ENCODE peak calls at places on chromosome 12, in eight cellular contexts. One of them, this sample, is unnamed.

GRCh38 chr12:47360771-47361388 is 281.1 kb upstream of the AMIGO2 start:
- DNase-seq in uterus: no peak
- DNase-seq in astrocyte of the spinal cord: no peak
- DNase-seq in upper lobe of right lung: no peak
- DNase-seq in hepatocyte: no peak
- DNase-seq in astrocyte of the cerebellum: no peak
- DNase-seq in right lobe of liver: no peak
- DNase-seq in GM23248: no peak
- DNase-seq in this sample: no peak

GRCh38 chr12:96120359-96121100 is 73.6 kb upstream of the ELK3 start:
- DNase-seq in uterus: no peak
- DNase-seq in astrocyte of the spinal cord: no peak
- DNase-seq in upper lobe of right lung: peak
- DNase-seq in hepatocyte: no peak
- DNase-seq in astrocyte of the cerebellum: no peak
- DNase-seq in right lobe of liver: no peak
- DNase-seq in GM23248: no peak
- DNase-seq in this sample: no peak

GRCh38 chr12:9115731-9116689 is at the start of gene A2M:
- DNase-seq in uterus: peak
- DNase-seq in astrocyte of the spinal cord: no peak
- DNase-seq in upper lobe of right lung: no peak
- DNase-seq in hepatocyte: peak
- DNase-seq in astrocyte of the cerebellum: peak
- DNase-seq in right lobe of liver: no peak
- DNase-seq in GM23248: peak
- DNase-seq in this sample: peak

GRCh38 chr12:64673490-64674169 is 63.3 kb downstream of the RASSF3 start:
- DNase-seq in uterus: peak
- DNase-seq in astrocyte of the spinal cord: peak
- DNase-seq in upper lobe of right lung: no peak
- DNase-seq in hepatocyte: no peak
- DNase-seq in astrocyte of the cerebellum: peak
- DNase-seq in right lobe of liver: no peak
- DNase-seq in GM23248: no peak
- DNase-seq in this sample: no peak

GRCh38 chr12:12376636-12377448 is 20.0 kb downstream of the BORCS5 start:
- DNase-seq in uterus: peak
- DNase-seq in astrocyte of the spinal cord: peak
- DNase-seq in upper lobe of right lung: no peak
- DNase-seq in hepatocyte: peak
- DNase-seq in astrocyte of the cerebellum: peak
- DNase-seq in right lobe of liver: no peak
- DNase-seq in GM23248: peak
- DNase-seq in this sample: no peak

GRCh38 chr12:1199700-1200099 is 208.7 kb downstream of the ERC1 start:
- DNase-seq in uterus: no peak
- DNase-seq in astrocyte of the spinal cord: no peak
- DNase-seq in upper lobe of right lung: no peak
- DNase-seq in hepatocyte: no peak
- DNase-seq in astrocyte of the cerebellum: no peak
- DNase-seq in right lobe of liver: no peak
- DNase-seq in GM23248: peak
- DNase-seq in this sample: no peak

GRCh38 chr12:87982208-87982607 is 47.0 kb downstream of the C12orf50 start:
- DNase-seq in uterus: no peak
- DNase-seq in astrocyte of the spinal cord: peak
- DNase-seq in upper lobe of right lung: no peak
- DNase-seq in hepatocyte: no peak
- DNase-seq in astrocyte of the cerebellum: peak
- DNase-seq in right lobe of liver: no peak
- DNase-seq in GM23248: peak
- DNase-seq in this sample: no peak

GRCh38 chr12:8956073-8956472 is 6.6 kb upstream of the M6PR start:
- DNase-seq in uterus: no peak
- DNase-seq in astrocyte of the spinal cord: no peak
- DNase-seq in upper lobe of right lung: no peak
- DNase-seq in hepatocyte: no peak
- DNase-seq in astrocyte of the cerebellum: no peak
- DNase-seq in right lobe of liver: no peak
- DNase-seq in GM23248: no peak
- DNase-seq in this sample: no peak

GRCh38 chr12:11853126-11853525 is 203.7 kb downstream of the ETV6 start:
- DNase-seq in uterus: no peak
- DNase-seq in astrocyte of the spinal cord: no peak
- DNase-seq in upper lobe of right lung: no peak
- DNase-seq in hepatocyte: no peak
- DNase-seq in astrocyte of the cerebellum: no peak
- DNase-seq in right lobe of liver: no peak
- DNase-seq in GM23248: no peak
- DNase-seq in this sample: no peak

GRCh38 chr12:109544955-109545531 is 28.3 kb downstream of the MMAB start:
- DNase-seq in uterus: no peak
- DNase-seq in astrocyte of the spinal cord: no peak
- DNase-seq in upper lobe of right lung: no peak
- DNase-seq in hepatocyte: no peak
- DNase-seq in astrocyte of the cerebellum: no peak
- DNase-seq in right lobe of liver: no peak
- DNase-seq in GM23248: peak
- DNase-seq in this sample: no peak

GRCh38 chr12:57726884-57727757 is 11.4 kb downstream of the AGAP2 start:
- DNase-seq in uterus: peak
- DNase-seq in astrocyte of the spinal cord: peak
- DNase-seq in upper lobe of right lung: peak
- DNase-seq in hepatocyte: peak
- DNase-seq in astrocyte of the cerebellum: no peak
- DNase-seq in right lobe of liver: peak
- DNase-seq in GM23248: peak
- DNase-seq in this sample: no peak

GRCh38 chr12:108633534-108634224 is at the start of gene SELPLG:
- DNase-seq in uterus: no peak
- DNase-seq in astrocyte of the spinal cord: no peak
- DNase-seq in upper lobe of right lung: peak
- DNase-seq in hepatocyte: no peak
- DNase-seq in astrocyte of the cerebellum: no peak
- DNase-seq in right lobe of liver: peak
- DNase-seq in GM23248: no peak
- DNase-seq in this sample: no peak

GRCh38 chr12:114257687-114258086 is 148.3 kb downstream of the TBX5 start:
- DNase-seq in uterus: no peak
- DNase-seq in astrocyte of the spinal cord: no peak
- DNase-seq in upper lobe of right lung: no peak
- DNase-seq in hepatocyte: no peak
- DNase-seq in astrocyte of the cerebellum: no peak
- DNase-seq in right lobe of liver: no peak
- DNase-seq in GM23248: no peak
- DNase-seq in this sample: no peak
- H3K4me3 ChIP-seq in uterus: no peak
- H3K4me3 ChIP-seq in astrocyte of the spinal cord: no peak
- H3K4me3 ChIP-seq in upper lobe of right lung: no peak
- H3K4me3 ChIP-seq in hepatocyte: no peak
- H3K4me3 ChIP-seq in astrocyte of the cerebellum: no peak
- H3K4me3 ChIP-seq in right lobe of liver: no peak
- H3K4me3 ChIP-seq in GM23248: no peak
- H3K4me3 ChIP-seq in this sample: no peak

GRCh38 chr12:52951126-52951525 is 2.2 kb downstream of the KRT18 start:
- DNase-seq in uterus: no peak
- DNase-seq in astrocyte of the spinal cord: no peak
- DNase-seq in upper lobe of right lung: no peak
- DNase-seq in hepatocyte: no peak
- DNase-seq in astrocyte of the cerebellum: no peak
- DNase-seq in right lobe of liver: no peak
- DNase-seq in GM23248: no peak
- DNase-seq in this sample: no peak
- H3K4me3 ChIP-seq in uterus: no peak
- H3K4me3 ChIP-seq in astrocyte of the spinal cord: peak
- H3K4me3 ChIP-seq in upper lobe of right lung: peak
- H3K4me3 ChIP-seq in hepatocyte: peak
- H3K4me3 ChIP-seq in astrocyte of the cerebellum: peak
- H3K4me3 ChIP-seq in right lobe of liver: no peak
- H3K4me3 ChIP-seq in GM23248: no peak
- H3K4me3 ChIP-seq in this sample: no peak

DNA sequence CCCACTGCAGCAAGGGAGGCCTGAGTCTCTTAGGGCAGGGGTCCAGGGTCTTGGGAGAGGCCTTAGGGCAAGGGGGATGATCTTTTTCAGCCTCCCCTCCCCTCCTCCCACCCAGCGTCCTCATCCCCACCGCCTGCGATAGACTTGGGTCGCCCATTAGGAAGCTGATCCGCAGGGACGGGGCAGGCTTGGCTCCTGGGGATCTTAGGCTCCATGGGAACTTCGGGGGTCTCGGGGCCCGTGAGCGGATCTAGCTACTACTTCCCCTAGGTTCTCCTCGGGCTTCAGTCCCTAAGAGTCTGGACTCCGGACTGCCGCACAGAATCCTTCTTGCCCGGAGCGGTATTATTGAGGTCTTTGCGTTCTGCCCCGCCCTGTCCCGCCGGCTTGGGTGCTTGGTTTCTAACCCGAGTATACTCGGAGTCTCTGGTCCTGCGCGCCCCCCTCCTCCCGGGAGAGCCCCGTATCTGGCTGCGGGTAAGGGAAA is 2.2 kb upstream of the PTHLH start:
- DNase-seq in uterus: no peak
- DNase-seq in astrocyte of the spinal cord: no peak
- DNase-seq in upper lobe of right lung: no peak
- DNase-seq in hepatocyte: no peak
- DNase-seq in astrocyte of the cerebellum: no peak
- DNase-seq in right lobe of liver: no peak
- DNase-seq in GM23248: no peak
- DNase-seq in this sample: no peak
- H3K4me3 ChIP-seq in uterus: peak
- H3K4me3 ChIP-seq in astrocyte of the spinal cord: peak
- H3K4me3 ChIP-seq in upper lobe of right lung: peak
- H3K4me3 ChIP-seq in hepatocyte: peak
- H3K4me3 ChIP-seq in astrocyte of the cerebellum: peak
- H3K4me3 ChIP-seq in right lobe of liver: no peak
- H3K4me3 ChIP-seq in GM23248: peak
- H3K4me3 ChIP-seq in this sample: peak

DNA sequence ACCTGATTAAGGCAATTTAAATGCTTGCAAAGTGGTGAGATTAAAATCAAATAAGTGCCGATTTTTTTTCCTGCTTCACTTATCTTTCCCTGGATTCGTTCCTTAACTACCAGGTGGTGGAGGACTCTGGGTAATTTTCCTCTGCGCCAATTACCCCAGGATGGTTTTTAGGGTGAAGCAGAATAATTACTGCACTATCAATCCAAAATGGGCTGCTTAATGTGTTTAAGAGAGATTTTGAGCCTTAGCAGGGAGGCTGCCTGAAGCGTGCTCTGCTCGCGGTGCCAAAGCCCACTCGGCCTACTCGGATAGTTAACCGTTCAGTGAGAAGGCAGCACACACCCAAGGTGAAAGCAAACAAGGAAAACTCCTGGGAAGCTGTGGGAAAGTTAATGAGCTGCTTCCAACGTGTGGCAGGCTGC is 274.9 kb upstream of the LMO3 start:
- DNase-seq in uterus: no peak
- DNase-seq in astrocyte of the spinal cord: no peak
- DNase-seq in upper lobe of right lung: no peak
- DNase-seq in hepatocyte: peak
- DNase-seq in astrocyte of the cerebellum: no peak
- DNase-seq in right lobe of liver: no peak
- DNase-seq in GM23248: no peak
- DNase-seq in this sample: no peak
- H3K4me3 ChIP-seq in uterus: no peak
- H3K4me3 ChIP-seq in astrocyte of the spinal cord: no peak
- H3K4me3 ChIP-seq in upper lobe of right lung: peak
- H3K4me3 ChIP-seq in hepatocyte: no peak
- H3K4me3 ChIP-seq in astrocyte of the cerebellum: no peak
- H3K4me3 ChIP-seq in right lobe of liver: no peak
- H3K4me3 ChIP-seq in GM23248: no peak
- H3K4me3 ChIP-seq in this sample: peak

DNA sequence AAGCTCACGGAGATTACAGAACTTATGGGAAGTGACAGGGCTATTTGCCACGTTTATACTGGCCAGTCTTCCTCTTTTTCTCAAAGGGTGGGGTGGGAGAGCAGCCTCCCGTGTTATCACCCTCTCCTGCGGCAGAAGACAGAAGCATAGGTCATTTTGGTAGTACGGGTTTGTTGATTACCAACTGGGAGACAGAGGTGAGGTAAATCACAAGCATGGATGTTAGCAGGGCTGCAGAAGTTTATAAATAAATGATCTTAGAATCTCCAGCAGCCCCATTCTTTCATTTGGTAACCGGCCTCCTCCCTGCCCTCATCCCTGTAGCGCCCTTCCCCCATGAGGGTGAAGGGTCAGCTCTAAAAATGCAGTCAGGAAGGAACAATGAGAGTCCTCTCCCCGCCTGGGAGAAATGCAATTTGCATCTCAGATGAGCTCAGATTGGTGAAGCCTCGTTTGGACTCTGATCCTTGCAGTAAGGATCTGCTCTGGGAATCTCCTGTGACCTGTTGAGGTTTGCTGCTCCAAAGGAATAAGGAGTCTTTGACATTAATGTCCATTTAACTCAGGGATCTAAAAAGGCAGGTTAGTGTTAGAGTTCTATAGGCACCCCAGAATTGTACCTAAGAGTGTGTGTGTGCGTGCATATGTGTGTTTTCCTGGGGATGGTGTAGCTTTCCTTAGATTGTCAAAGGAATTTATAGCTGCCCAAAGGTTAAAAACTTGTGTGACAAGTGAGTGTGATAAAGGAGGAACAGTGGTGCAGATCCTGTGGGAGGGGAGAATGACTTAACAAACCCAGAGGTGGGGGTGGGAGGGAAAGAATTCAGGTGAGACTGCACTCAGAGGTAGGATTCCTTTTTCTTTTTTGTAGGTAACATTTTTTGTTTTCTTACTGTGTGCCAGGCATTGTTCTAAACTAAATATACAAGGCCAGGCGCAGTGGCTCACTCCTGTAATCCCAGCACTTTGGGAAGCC is 45.0 kb upstream of the SINHCAF start:
- DNase-seq in uterus: no peak
- DNase-seq in astrocyte of the spinal cord: no peak
- DNase-seq in upper lobe of right lung: no peak
- DNase-seq in hepatocyte: peak
- DNase-seq in astrocyte of the cerebellum: no peak
- DNase-seq in right lobe of liver: no peak
- DNase-seq in GM23248: no peak
- DNase-seq in this sample: no peak
- H3K4me3 ChIP-seq in uterus: peak
- H3K4me3 ChIP-seq in astrocyte of the spinal cord: no peak
- H3K4me3 ChIP-seq in upper lobe of right lung: peak
- H3K4me3 ChIP-seq in hepatocyte: no peak
- H3K4me3 ChIP-seq in astrocyte of the cerebellum: no peak
- H3K4me3 ChIP-seq in right lobe of liver: no peak
- H3K4me3 ChIP-seq in GM23248: peak
- H3K4me3 ChIP-seq in this sample: peak

This sample was measured in thoracic aorta.